ENCODE peak calls at places on chromosome X, in six cellular contexts. H, A, N, Q, T and K are unnamed samples.

GRCh38 chrX:12469296-12469695 is 321.9 kb upstream of the PRPS2 start:
- DNase-seq in Q (no peak), N (no peak), A (no peak), T (no peak), H (no peak), K (no peak)

GRCh38 chrX:40154853-40155616 is 57.3 kb upstream of the BCOR start:
- DNase-seq in H (no peak), A (peak; percentile 66), N (no peak), Q (peak; percentile 87), T (peak; percentile 44), K (peak; percentile 75)

GRCh38 chrX:107199491-107199890 is 6.7 kb downstream of the NUP62CL start:
- DNase-seq in Q (no peak), N (no peak), H (no peak), A (no peak), T (no peak), K (no peak)

GRCh38 chrX:129793604-129794191 is 13.9 kb downstream of the SASH3 start:
- DNase-seq in T (no peak), Q (peak; percentile 75), A (no peak), H (no peak), N (no peak), K (no peak)

GRCh38 chrX:1169198-1169597 is 43.3 kb downstream of the CRLF2 start:
- DNase-seq in A (no peak), N (no peak), H (no peak), Q (no peak), T (no peak), K (no peak)

GRCh38 chrX:9569875-9570274 is 105.0 kb downstream of the TBL1X start:
- DNase-seq in A (no peak), T (no peak), H (no peak), Q (no peak), N (no peak), K (no peak)

GRCh38 chrX:14598330-14598729 is 69.0 kb downstream of the GLRA2 start:
- DNase-seq in A (no peak), H (no peak), T (no peak), N (no peak), Q (no peak), K (no peak)

GRCh38 chrX:71637848-71638247 is 19.5 kb upstream of the CXCR3 start:
- DNase-seq in A (no peak), N (no peak), T (no peak), Q (no peak), H (no peak), K (no peak)

DNA sequence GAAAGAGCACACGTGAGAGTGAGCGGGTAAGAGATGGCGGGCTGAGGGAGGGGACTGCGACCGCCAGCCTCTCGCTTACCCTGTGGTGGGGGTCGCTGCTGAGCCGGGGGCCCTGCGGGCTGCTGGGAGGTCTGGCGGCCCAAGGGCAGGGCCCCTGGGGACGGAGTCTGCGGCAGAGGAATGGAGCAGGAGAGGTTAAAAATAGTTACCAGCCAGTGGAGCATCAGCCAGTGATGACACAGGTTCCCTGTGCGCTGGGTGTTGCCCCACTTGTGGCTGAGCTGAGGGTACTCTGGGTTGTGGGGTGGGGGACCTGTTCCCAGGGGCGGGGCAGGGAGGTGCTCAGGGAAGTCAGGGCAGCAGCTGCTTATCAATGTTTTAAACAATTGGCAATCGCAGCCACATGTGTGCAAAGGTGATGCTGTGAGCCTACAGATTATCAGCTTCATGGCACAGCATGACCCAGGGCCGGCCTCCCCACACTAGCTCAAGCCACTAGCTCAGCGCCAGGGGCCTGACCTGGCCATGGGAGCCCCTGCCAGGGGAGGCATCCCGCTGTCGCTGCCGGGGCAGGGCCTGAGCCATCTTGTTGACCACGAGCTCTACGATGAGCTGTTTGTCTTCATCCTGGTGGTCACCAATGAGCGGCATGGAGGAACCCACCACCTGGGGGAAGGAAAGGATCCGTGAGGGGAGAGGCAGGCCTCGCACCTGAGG is 7.5 kb upstream of the TIMP1 start:
- DNase-seq in Q (no peak), A (no peak), N (no peak), H (no peak), T (no peak), K (no peak)
- H3K4me3 ChIP-seq in Q (no peak overlapping the region), A (peak overlapping the region; percentile 10), N (peak overlapping the region; percentile 22), H (peak overlapping the region; percentile 34), T (no peak overlapping the region), K (no peak overlapping the region)

DNA sequence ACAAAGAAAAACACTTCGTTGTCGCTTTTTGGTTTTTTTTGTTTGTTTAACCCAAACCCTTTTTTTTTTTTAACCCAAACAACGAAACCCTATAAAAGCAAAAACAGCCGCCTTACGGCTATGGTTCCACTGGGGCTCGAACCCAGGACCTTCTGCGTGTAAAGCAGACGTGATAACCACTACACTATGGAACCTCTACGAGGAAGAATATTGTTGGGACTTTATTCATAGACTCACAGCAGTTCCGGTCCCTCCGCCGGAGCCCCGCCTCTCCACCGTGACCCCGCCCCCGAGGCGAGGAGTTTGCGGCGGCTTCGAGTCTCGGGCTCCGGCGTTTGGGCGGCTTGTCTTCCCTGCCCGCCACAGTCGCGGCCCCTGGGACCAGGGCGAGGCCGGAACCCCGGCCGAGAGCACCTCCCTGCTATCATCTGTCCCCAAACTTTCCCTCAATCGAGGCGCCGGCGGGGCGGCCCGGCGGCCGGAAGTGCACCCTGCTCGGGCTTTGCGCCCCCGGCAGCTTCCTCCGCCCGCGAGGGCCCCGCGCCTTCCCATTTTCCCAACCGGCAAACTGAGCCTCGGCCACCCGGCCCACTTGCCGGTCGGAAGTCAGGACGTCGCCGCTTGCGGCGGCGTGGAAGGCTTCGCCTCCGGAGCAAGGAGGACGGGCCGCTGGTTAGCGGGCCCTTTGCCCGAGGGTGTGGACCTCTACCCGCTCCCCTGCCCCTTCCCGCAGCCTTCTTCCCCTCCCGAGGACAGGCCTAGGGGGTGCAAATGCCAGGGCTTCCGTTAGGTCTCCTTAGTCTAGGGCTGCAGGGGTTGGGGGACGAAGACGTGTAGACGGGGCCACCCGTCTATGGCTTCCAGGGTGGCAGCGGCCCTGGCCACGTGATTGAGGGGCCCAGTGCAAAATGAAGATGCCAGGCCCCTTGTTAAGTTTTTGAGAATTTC is 3.2 kb upstream of the RS1 start:
- DNase-seq in T (peak; percentile 62), H (peak; percentile 82), N (peak; percentile 73), Q (peak; percentile 93), A (peak; percentile 78), K (peak; percentile 76)
- TF ChIP-seq POLR2A in T (peak; percentile 23), H (no peak), N (peak; percentile 58), Q (no peak), A (peak; percentile 30), K (peak; percentile 67)

GRCh38 chrX:11352296-11352741 is 59.1 kb downstream of the AMELX start:
- DNase-seq in T (no peak), Q (no peak), N (no peak), H (no peak), A (no peak), K (no peak)
- TF ChIP-seq CTCF in T (no peak), Q (no peak), N (no peak), H (no peak), A (no peak), K (no peak)

DNA sequence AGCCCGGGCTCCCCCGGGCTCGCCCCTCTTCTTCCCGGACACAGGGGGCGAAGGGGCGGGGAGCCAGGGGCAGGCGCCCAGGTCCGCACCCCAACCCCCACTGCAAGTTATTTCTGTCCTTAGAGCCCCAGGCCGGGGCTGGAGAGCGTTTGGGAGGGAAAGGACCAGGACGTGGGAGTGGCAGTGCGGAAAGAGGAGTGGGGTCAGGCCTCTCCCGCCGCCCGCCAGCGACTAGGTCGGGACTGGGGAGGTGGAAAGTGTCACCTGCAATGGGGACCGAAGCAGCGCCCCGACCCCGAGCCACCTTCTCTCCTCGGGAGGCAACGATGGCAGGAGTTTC is 351 bp downstream of the CCDC160 start:
- DNase-seq in H (no peak), N (no peak), T (no peak), Q (no peak), A (no peak), K (no peak)
- H3K4me3 ChIP-seq in H (peak overlapping the region; percentile 52), N (peak overlapping the region; percentile 45), T (peak overlapping the region; percentile 66), Q (peak overlapping the region; percentile 38), A (peak overlapping the region; percentile 35), K (peak overlapping the region; percentile 41)

GRCh38 chrX:150363561-150364346 is 637 bp downstream of the MAMLD1 start:
- DNase-seq in T (peak; percentile 24), A (peak; percentile 14), H (no peak), Q (peak; percentile 80), N (no peak), K (peak; percentile 48)

GRCh38 chrX:150361777-150362351 is 1.3 kb upstream of the MAMLD1 start:
- DNase-seq in A (no peak), N (no peak), Q (peak; percentile 79), H (no peak), T (no peak), K (peak; percentile 35)

GRCh38 chrX:150361070-150361776 is 1.9 kb upstream of the MAMLD1 start:
- DNase-seq in N (no peak), T (no peak), Q (peak; percentile 80), A (peak; percentile 22), H (no peak), K (peak; percentile 25)

GRCh38 chrX:150364347-150365050 is 1.4 kb downstream of the MAMLD1 start:
- DNase-seq in H (no peak), T (no peak), A (peak; percentile 21), N (no peak), Q (peak; percentile 82), K (peak; percentile 23)

GRCh38 chrX:150362599-150363481 is at the start of gene MAMLD1:
- DNase-seq in Q (peak; percentile 89), A (peak; percentile 67), H (peak; percentile 85), N (no peak), T (peak; percentile 47), K (peak; percentile 76)
- TF ChIP-seq POLR2A in Q (no peak), A (peak; percentile 24), H (no peak), N (no peak), T (peak; percentile 44), K (peak; percentile 66)

GRCh38 chrX:115940888-115941332 is 229.6 kb upstream of the AGTR2 start:
- DNase-seq in N (peak; percentile 61), T (no peak), A (peak; percentile 85), H (no peak), Q (no peak), K (peak; percentile 92)
- TF ChIP-seq CTCF in N (no peak), T (no peak), A (no peak), H (no peak), Q (peak; percentile 68), K (peak; percentile 30)

GRCh38 chrX:117973175-117974075 is 143.2 kb downstream of the KLHL13 start:
- DNase-seq in N (no peak), A (no peak), T (no peak), Q (no peak), H (no peak), K (no peak)

GRCh38 chrX:117969337-117969736 is 147.3 kb downstream of the KLHL13 start:
- DNase-seq in A (no peak), T (no peak), H (no peak), N (no peak), Q (no peak), K (no peak)

GRCh38 chrX:117977521-117977920 is 139.1 kb downstream of the KLHL13 start:
- DNase-seq in T (no peak), N (no peak), H (no peak), Q (no peak), A (no peak), K (no peak)

GRCh38 chrX:117969782-117970181 is 146.8 kb downstream of the KLHL13 start:
- DNase-seq in Q (no peak), N (no peak), H (no peak), T (no peak), A (no peak), K (no peak)

DNA sequence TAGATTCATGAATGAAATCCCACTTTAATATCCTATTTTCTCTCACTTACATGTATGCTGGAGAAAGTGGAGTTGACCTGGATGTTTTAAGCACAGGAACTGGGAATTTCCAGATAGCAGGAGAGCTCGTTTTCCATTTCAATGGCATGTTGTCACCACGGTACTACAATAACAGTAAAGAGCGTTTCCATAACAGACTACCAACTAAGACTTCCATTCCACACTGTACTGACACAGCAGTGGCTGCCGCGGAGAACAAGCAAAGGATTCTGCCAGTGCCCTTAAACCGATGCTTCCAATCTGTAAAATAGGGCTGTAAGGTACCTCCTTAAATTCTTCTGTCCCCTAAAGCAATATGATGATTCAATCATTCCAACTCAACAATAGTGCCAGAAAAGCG is 143.9 kb downstream of the KLHL13 start:
- DNase-seq in N (no peak), T (no peak), H (no peak), Q (no peak), A (no peak), K (no peak)
- H3K4me3 ChIP-seq in N (no peak overlapping the region), T (no peak overlapping the region), H (no peak overlapping the region), Q (no peak overlapping the region), A (no peak overlapping the region), K (no peak overlapping the region)